ENCODE peak calls at places on chromosomes 16 and 17, in six cellular contexts. U is stimulated activated naive B cell treated with anti-CD40 and anti-IgM and Interleukin-4, amounts not matched to agents 10 μg/mL and 1 μg/mL and 100 μg/mL, for 72 hours; R is activated CD4-positive, alpha-beta T cell treated with anti-CD3 and anti-CD28 coated beads, Interleukin-2, amount 50 U/mL, for 48 hours; Y is T-helper 1 cell; Z is RWPE1; V is NCI-H2081. I is an unnamed sample.

GRCh38 chr16:77171750-77172635 is 19.0 kb upstream of the MON1B start:
- DNase-seq in U (peak; percentile 11), R (no peak), Y (no peak), Z (peak; percentile 53), V (peak; percentile 45), I (no peak)

GRCh38 chr16:56985962-56986360 is 3.4 kb upstream of the NLRC5 start:
- DNase-seq in U (no peak), R (no peak), Y (no peak), Z (no peak), V (no peak), I (no peak)

GRCh38 chr17:35068249-35068648 is 4.7 kb upstream of the RFFL start:
- DNase-seq in U (no peak), R (no peak), Y (no peak), Z (no peak), V (no peak), I (no peak)

GRCh38 chr16:88366704-88367047 is 16.1 kb upstream of the ZNF469 start:
- DNase-seq in U (no peak), R (no peak), Y (no peak), Z (no peak), V (no peak), I (no peak)

GRCh38 chr17:63972796-63973195 is at the start of gene SCN4A:
- DNase-seq in U (no peak), R (no peak), Y (no peak), Z (no peak), V (no peak), I (no peak)

GRCh38 chr17:82216301-82217119 is 3.9 kb upstream of the CCDC57 start:
- DNase-seq in U (peak; percentile 83), R (peak; percentile 72), Y (no peak), Z (peak; percentile 71), V (no peak), I (peak; percentile 33)

GRCh38 chr17:35889241-35889640 is 9.1 kb upstream of the CCL5 start:
- DNase-seq in U (no peak), R (no peak), Y (no peak), Z (no peak), V (no peak), I (peak; percentile 27)

GRCh38 chr16:57653936-57654335 is 14.2 kb upstream of the ADGRG3 start:
- DNase-seq in U (no peak), R (no peak), Y (no peak), Z (peak; percentile 39), V (no peak), I (no peak)

GRCh38 chr17:58756246-58757161 is 850 bp downstream of the PPM1E start:
- DNase-seq in U (no peak), R (peak; percentile 24), Y (no peak), Z (no peak), V (peak; percentile 7), I (no peak)

GRCh38 chr17:31136319-31136718 is 41.5 kb downstream of the NF1 start:
- DNase-seq in U (no peak), R (no peak), Y (no peak), Z (no peak), V (no peak), I (no peak)

GRCh38 chr17:44940768-44941167 is 6.8 kb downstream of the KIF18B start:
- DNase-seq in U (no peak), R (no peak), Y (no peak), Z (no peak), V (no peak), I (no peak)

GRCh38 chr17:59830007-59830630 is 62.6 kb downstream of the TUBD1 start:
- DNase-seq in U (no peak), R (peak; percentile 72), Y (no peak), Z (no peak), V (no peak), I (no peak)

GRCh38 chr16:2471016-2471652 is at the start of gene NTN3:
- DNase-seq in U (no peak), R (no peak), Y (no peak), Z (no peak), V (peak; percentile 79), I (no peak)

GRCh38 chr16:76800196-76800595 is 390.8 kb upstream of the MON1B start:
- DNase-seq in U (no peak), R (no peak), Y (no peak), Z (no peak), V (no peak), I (no peak)

GRCh38 chr17:6452471-6453266 is 8.4 kb downstream of the PIMREG start:
- DNase-seq in U (no peak), R (no peak), Y (no peak), Z (no peak), V (no peak), I (no peak)

GRCh38 chr16:978403-978802 is 3.2 kb upstream of the SOX8 start:
- DNase-seq in U (no peak), R (no peak), Y (no peak), Z (no peak), V (no peak), I (no peak)

GRCh38 chr16:6112700-6113099 is 1015.1 kb upstream of the EEF2KMT start:
- DNase-seq in U (no peak), R (no peak), Y (no peak), Z (no peak), V (no peak), I (no peak)

GRCh38 chr17:72609501-72609900 is 483.0 kb downstream of the SLC39A11 start:
- DNase-seq in U (no peak), R (no peak), Y (no peak), Z (peak; percentile 85), V (no peak), I (no peak)

GRCh38 chr16:71727545-71728324 is 3.2 kb upstream of the PHLPP2 start:
- DNase-seq in U (peak; percentile 23), R (no peak), Y (no peak), Z (no peak), V (no peak), I (no peak)

GRCh38 chr16:73020409-73020884 is 27.5 kb downstream of the ZFHX3 start:
- DNase-seq in U (no peak), R (no peak), Y (no peak), Z (peak; percentile 77), V (no peak), I (no peak)

GRCh38 chr17:47879028-47879585 is 16.9 kb upstream of the SP2 start:
- DNase-seq in U (no peak), R (no peak), Y (no peak), Z (no peak), V (no peak), I (no peak)

GRCh38 chr17:77096570-77097214 is 44.1 kb upstream of the SEC14L1 start:
- DNase-seq in U (no peak), R (no peak), Y (no peak), Z (peak; percentile 39), V (no peak), I (no peak)

GRCh38 chr17:30565073-30565935 is 88.1 kb downstream of the GOSR1 start:
- DNase-seq in U (no peak), R (no peak), Y (no peak), Z (no peak), V (no peak), I (no peak)

GRCh38 chr16:56363781-56364565 is 61.4 kb downstream of the AMFR start:
- DNase-seq in U (no peak), R (no peak), Y (no peak), Z (no peak), V (no peak), I (no peak)

GRCh38 chr16:50478773-50479149 is 69.4 kb upstream of the NKD1 start:
- DNase-seq in U (no peak), R (no peak), Y (no peak), Z (no peak), V (no peak), I (no peak)

GRCh38 chr16:68739964-68740627 is 3.0 kb downstream of the CDH1 start:
- DNase-seq in U (no peak), R (no peak), Y (no peak), Z (no peak), V (no peak), I (no peak)

GRCh38 chr16:24718967-24719521 is 10.4 kb upstream of the TNRC6A start:
- DNase-seq in U (no peak), R (no peak), Y (no peak), Z (no peak), V (no peak), I (no peak)

GRCh38 chr16:88287219-88287618 is 95.5 kb upstream of the ZNF469 start:
- DNase-seq in U (no peak), R (peak; percentile 57), Y (no peak), Z (no peak), V (peak; percentile 34), I (no peak)

GRCh38 chr17:75842963-75843576 is 1.1 kb downstream of the UNC13D start:
- DNase-seq in U (no peak), R (peak; percentile 39), Y (no peak), Z (no peak), V (no peak), I (peak; percentile 12)

GRCh38 chr17:64320613-64321553 is 57.8 kb upstream of the TEX2 start:
- DNase-seq in U (peak; percentile 37), R (peak; percentile 64), Y (no peak), Z (peak; percentile 86), V (peak; percentile 78), I (peak; percentile 9)

GRCh38 chr17:27743288-27743885 is 56.9 kb downstream of the NOS2 start:
- DNase-seq in U (no peak), R (no peak), Y (no peak), Z (no peak), V (no peak), I (no peak)

GRCh38 chr17:12209792-12210191 is 189.1 kb downstream of the MAP2K4 start:
- DNase-seq in U (no peak), R (no peak), Y (no peak), Z (no peak), V (no peak), I (no peak)

GRCh38 chr16:85162478-85163277 is 50.4 kb upstream of the CIBAR2 start:
- DNase-seq in U (no peak), R (no peak), Y (no peak), Z (no peak), V (no peak), I (no peak)

GRCh38 chr17:49407981-49408501 is 6.6 kb downstream of the PHB1 start:
- DNase-seq in U (peak; percentile 79), R (peak; percentile 92), Y (peak; percentile 55), Z (peak; percentile 82), V (peak; percentile 94), I (peak; percentile 74)

GRCh38 chr17:38741853-38742421 is 6.2 kb downstream of the PCGF2 start:
- DNase-seq in U (no peak), R (no peak), Y (no peak), Z (no peak), V (peak; percentile 71), I (no peak)